ENCODE peak calls at places on chromosomes 16 and 17, in seven cellular contexts. I is activated T-cell treated with anti-CD3 and anti-CD28 coated beads for 24 hours; X is HFF-Myc; C is GDM1; D is stimulated activated CD4-positive, alpha-beta T cell treated with anti-CD3 and anti-CD28 coated beads, Interleukin-4, amount 100 ng/mL, for 48 hours; W is NCI-H1930; U is GM03348. R is an unnamed sample.

GRCh38 chr16:57100445-57100844 is 8.1 kb downstream of the CPNE2 start:
- DNase-seq in D (no peak), W (no peak), C (no peak), X (no peak), I (no peak), U (no peak), R (no peak)

GRCh38 chr16:86428729-86429472 is 81.4 kb upstream of the FOXF1 start:
- DNase-seq in W (no peak), U (no peak), C (no peak), I (no peak), D (no peak), X (no peak), R (no peak)

GRCh38 chr16:20409398-20410152 is at the start of gene ACSM5:
- DNase-seq in I (no peak), C (no peak), W (no peak), D (no peak), U (no peak), X (no peak), R (no peak)

GRCh38 chr17:45221997-45222272 is 250 bp downstream of the FMNL1 start:
- DNase-seq in U (no peak), C (no peak), X (no peak), I (no peak), D (no peak), W (no peak), R (no peak)

GRCh38 chr17:45818041-45818440 is 26.6 kb upstream of the SPPL2C start:
- DNase-seq in C (no peak), X (no peak), W (no peak), U (no peak), D (no peak), I (no peak), R (no peak)

GRCh38 chr17:58289869-58290268 is 9.1 kb upstream of the MPO start:
- DNase-seq in U (no peak), D (no peak), C (no peak), W (no peak), X (no peak), I (no peak), R (no peak)

GRCh38 chr17:61380836-61381525 is 18.7 kb upstream of the TBX2 start:
- DNase-seq in D (no peak), U (no peak), X (no peak), C (no peak), W (no peak), I (no peak), R (peak; percentile 99)

GRCh38 chr16:77683845-77684526 is 38.3 kb upstream of the NUDT7 start:
- DNase-seq in I (no peak), W (peak; percentile 18), C (no peak), X (no peak), U (no peak), D (no peak), R (no peak)

GRCh38 chr16:20382202-20382948 is 22.2 kb downstream of the PDILT start:
- DNase-seq in W (no peak), U (no peak), I (no peak), X (no peak), C (no peak), D (no peak), R (no peak)

GRCh38 chr16:709651-710499 is 4.3 kb upstream of the FBXL16 start:
- DNase-seq in C (no peak), W (peak; percentile 93), U (peak; percentile 61), I (no peak), D (no peak), X (no peak), R (peak; percentile 93)

GRCh38 chr16:76882105-76882504 is 308.9 kb upstream of the MON1B start:
- DNase-seq in D (no peak), U (no peak), W (no peak), I (no peak), X (no peak), C (no peak), R (no peak)

GRCh38 chr17:28953444-28954118 is 2.3 kb upstream of the PHF12 start:
- DNase-seq in U (peak; percentile 51), D (peak; percentile 30), C (no peak), W (no peak), I (peak; percentile 37), X (no peak), R (peak; percentile 83)

GRCh38 chr17:58693208-58693607 is 806 bp downstream of the RAD51C start:
- DNase-seq in C (no peak), W (no peak), D (no peak), X (no peak), I (no peak), U (peak; percentile 17), R (no peak)

GRCh38 chr16:58127033-58127556 is 2.1 kb downstream of the CFAP20 start:
- DNase-seq in X (peak; percentile 54), U (peak; percentile 33), C (no peak), D (no peak), I (no peak), W (no peak), R (no peak)

R was measured in SK-N-DZ.